ENCODE peak calls at places on chromosomes 13 and 19, in eight cellular contexts. One of them, this sample, is unnamed.

GRCh38 chr13:21344662-21345176 is 114.4 kb downstream of the ZDHHC20 start:
- DNase-seq in CD8-positive, alpha-beta memory T cell: peak; percentile 8
- DNase-seq in effector memory CD8-positive, alpha-beta T cell: peak; percentile 14
- DNase-seq in pons: no peak
- DNase-seq in stimulated activated CD8-positive, alpha-beta memory T cell treated with anti-CD3 and anti-CD28 coated beads, Interleukin-4, amount 100 ng/mL, for 24 hours: no peak
- DNase-seq in brain microvascular endothelial cell: no peak
- DNase-seq in type B pancreatic cell: no peak
- DNase-seq in mucosa of descending colon: no peak
- DNase-seq in this sample: no peak

GRCh38 chr13:34346626-34347025 is 528.7 kb downstream of the RFC3 start:
- DNase-seq in CD8-positive, alpha-beta memory T cell: no peak
- DNase-seq in effector memory CD8-positive, alpha-beta T cell: no peak
- DNase-seq in pons: no peak
- DNase-seq in stimulated activated CD8-positive, alpha-beta memory T cell treated with anti-CD3 and anti-CD28 coated beads, Interleukin-4, amount 100 ng/mL, for 24 hours: no peak
- DNase-seq in brain microvascular endothelial cell: no peak
- DNase-seq in type B pancreatic cell: no peak
- DNase-seq in mucosa of descending colon: no peak
- DNase-seq in this sample: no peak

GRCh38 chr19:48596679-48597465 is 9.7 kb upstream of the SPACA4 start:
- DNase-seq in CD8-positive, alpha-beta memory T cell: peak; percentile 18
- DNase-seq in effector memory CD8-positive, alpha-beta T cell: peak; percentile 29
- DNase-seq in pons: no peak
- DNase-seq in stimulated activated CD8-positive, alpha-beta memory T cell treated with anti-CD3 and anti-CD28 coated beads, Interleukin-4, amount 100 ng/mL, for 24 hours: no peak
- DNase-seq in brain microvascular endothelial cell: no peak
- DNase-seq in type B pancreatic cell: no peak
- DNase-seq in mucosa of descending colon: no peak
- DNase-seq in this sample: no peak

GRCh38 chr13:46578590-46578975 is 25.6 kb downstream of the LRCH1 start:
- DNase-seq in CD8-positive, alpha-beta memory T cell: no peak
- DNase-seq in effector memory CD8-positive, alpha-beta T cell: no peak
- DNase-seq in pons: no peak
- DNase-seq in stimulated activated CD8-positive, alpha-beta memory T cell treated with anti-CD3 and anti-CD28 coated beads, Interleukin-4, amount 100 ng/mL, for 24 hours: no peak
- DNase-seq in brain microvascular endothelial cell: no peak
- DNase-seq in type B pancreatic cell: no peak
- DNase-seq in mucosa of descending colon: no peak
- DNase-seq in this sample: no peak

GRCh38 chr19:51570962-51571575 is at the start of gene ZNF175:
- DNase-seq in CD8-positive, alpha-beta memory T cell: peak; percentile 79
- DNase-seq in effector memory CD8-positive, alpha-beta T cell: peak; percentile 69
- DNase-seq in pons: peak; percentile 98
- DNase-seq in stimulated activated CD8-positive, alpha-beta memory T cell treated with anti-CD3 and anti-CD28 coated beads, Interleukin-4, amount 100 ng/mL, for 24 hours: peak; percentile 79
- DNase-seq in brain microvascular endothelial cell: peak; percentile 97
- DNase-seq in type B pancreatic cell: peak; percentile 92
- DNase-seq in mucosa of descending colon: peak; percentile 97
- DNase-seq in this sample: peak; percentile 97

GRCh38 chr19:29773141-29773540 is 38.6 kb upstream of the CCNE1 start:
- DNase-seq in CD8-positive, alpha-beta memory T cell: no peak
- DNase-seq in effector memory CD8-positive, alpha-beta T cell: no peak
- DNase-seq in pons: no peak
- DNase-seq in stimulated activated CD8-positive, alpha-beta memory T cell treated with anti-CD3 and anti-CD28 coated beads, Interleukin-4, amount 100 ng/mL, for 24 hours: no peak
- DNase-seq in brain microvascular endothelial cell: no peak
- DNase-seq in type B pancreatic cell: no peak
- DNase-seq in mucosa of descending colon: no peak
- DNase-seq in this sample: no peak

GRCh38 chr13:40376867-40377266 is 289.6 kb downstream of the FOXO1 start:
- DNase-seq in CD8-positive, alpha-beta memory T cell: no peak
- DNase-seq in effector memory CD8-positive, alpha-beta T cell: no peak
- DNase-seq in pons: no peak
- DNase-seq in stimulated activated CD8-positive, alpha-beta memory T cell treated with anti-CD3 and anti-CD28 coated beads, Interleukin-4, amount 100 ng/mL, for 24 hours: no peak
- DNase-seq in brain microvascular endothelial cell: no peak
- DNase-seq in type B pancreatic cell: no peak
- DNase-seq in mucosa of descending colon: no peak
- DNase-seq in this sample: no peak

GRCh38 chr19:35143231-35143715 is at the start of gene FXYD7:
- DNase-seq in CD8-positive, alpha-beta memory T cell: peak; percentile 44
- DNase-seq in effector memory CD8-positive, alpha-beta T cell: no peak
- DNase-seq in pons: no peak
- DNase-seq in stimulated activated CD8-positive, alpha-beta memory T cell treated with anti-CD3 and anti-CD28 coated beads, Interleukin-4, amount 100 ng/mL, for 24 hours: no peak
- DNase-seq in brain microvascular endothelial cell: no peak
- DNase-seq in type B pancreatic cell: no peak
- DNase-seq in mucosa of descending colon: no peak
- DNase-seq in this sample: no peak

GRCh38 chr19:21749090-21749489 is 18.3 kb downstream of the ZNF100 start:
- DNase-seq in CD8-positive, alpha-beta memory T cell: no peak
- DNase-seq in effector memory CD8-positive, alpha-beta T cell: no peak
- DNase-seq in pons: no peak
- DNase-seq in stimulated activated CD8-positive, alpha-beta memory T cell treated with anti-CD3 and anti-CD28 coated beads, Interleukin-4, amount 100 ng/mL, for 24 hours: no peak
- DNase-seq in brain microvascular endothelial cell: peak; percentile 6
- DNase-seq in type B pancreatic cell: no peak
- DNase-seq in mucosa of descending colon: no peak
- DNase-seq in this sample: no peak

GRCh38 chr19:28701491-28701890 is 511.5 kb downstream of the UQCRFS1 start:
- DNase-seq in CD8-positive, alpha-beta memory T cell: no peak
- DNase-seq in effector memory CD8-positive, alpha-beta T cell: no peak
- DNase-seq in pons: no peak
- DNase-seq in stimulated activated CD8-positive, alpha-beta memory T cell treated with anti-CD3 and anti-CD28 coated beads, Interleukin-4, amount 100 ng/mL, for 24 hours: no peak
- DNase-seq in brain microvascular endothelial cell: no peak
- DNase-seq in type B pancreatic cell: no peak
- DNase-seq in mucosa of descending colon: no peak
- DNase-seq in this sample: no peak

GRCh38 chr13:39324806-39325311 is 278.1 kb downstream of the LHFPL6 start:
- DNase-seq in CD8-positive, alpha-beta memory T cell: no peak
- DNase-seq in effector memory CD8-positive, alpha-beta T cell: peak; percentile 0
- DNase-seq in pons: no peak
- DNase-seq in stimulated activated CD8-positive, alpha-beta memory T cell treated with anti-CD3 and anti-CD28 coated beads, Interleukin-4, amount 100 ng/mL, for 24 hours: no peak
- DNase-seq in brain microvascular endothelial cell: no peak
- DNase-seq in type B pancreatic cell: no peak
- DNase-seq in mucosa of descending colon: no peak
- DNase-seq in this sample: no peak

GRCh38 chr19:14517840-14518505 is at the start of gene DNAJB1:
- DNase-seq in CD8-positive, alpha-beta memory T cell: peak; percentile 69
- DNase-seq in effector memory CD8-positive, alpha-beta T cell: peak; percentile 51
- DNase-seq in pons: peak; percentile 85
- DNase-seq in stimulated activated CD8-positive, alpha-beta memory T cell treated with anti-CD3 and anti-CD28 coated beads, Interleukin-4, amount 100 ng/mL, for 24 hours: peak; percentile 58
- DNase-seq in brain microvascular endothelial cell: peak; percentile 57
- DNase-seq in type B pancreatic cell: peak; percentile 80
- DNase-seq in mucosa of descending colon: peak; percentile 86
- DNase-seq in this sample: peak; percentile 77

GRCh38 chr19:6412111-6412999 is 12.3 kb downstream of the KHSRP start:
- DNase-seq in CD8-positive, alpha-beta memory T cell: peak; percentile 18
- DNase-seq in effector memory CD8-positive, alpha-beta T cell: peak; percentile 35
- DNase-seq in pons: no peak
- DNase-seq in stimulated activated CD8-positive, alpha-beta memory T cell treated with anti-CD3 and anti-CD28 coated beads, Interleukin-4, amount 100 ng/mL, for 24 hours: peak; percentile 20
- DNase-seq in brain microvascular endothelial cell: peak; percentile 2
- DNase-seq in type B pancreatic cell: no peak
- DNase-seq in mucosa of descending colon: peak; percentile 80
- DNase-seq in this sample: no peak

GRCh38 chr13:89407357-89407756 is 1736.2 kb downstream of the SLITRK5 start:
- DNase-seq in CD8-positive, alpha-beta memory T cell: no peak
- DNase-seq in effector memory CD8-positive, alpha-beta T cell: no peak
- DNase-seq in pons: no peak
- DNase-seq in stimulated activated CD8-positive, alpha-beta memory T cell treated with anti-CD3 and anti-CD28 coated beads, Interleukin-4, amount 100 ng/mL, for 24 hours: no peak
- DNase-seq in brain microvascular endothelial cell: no peak
- DNase-seq in type B pancreatic cell: no peak
- DNase-seq in mucosa of descending colon: no peak
- DNase-seq in this sample: no peak